ENCODE peak calls at places on chromosomes 11 and 22, in four cellular contexts. K is neural crest cell, V is cardiac fibroblast, D is mesothelial cell of epicardium. C is an unnamed sample.

GRCh38 chr11:78019808-78020207 is 3.3 kb downstream of the KCTD14 start:
- DNase-seq in K (no peak), V (no peak), D (no peak), C (peak; percentile 48)

GRCh38 chr22:49967333-49968241 is 7.0 kb downstream of the PIM3 start:
- DNase-seq in K (peak; percentile 8), V (peak; percentile 64), D (no peak), C (no peak)

GRCh38 chr11:66126808-66127555 is 56.9 kb downstream of the PACS1 start:
- DNase-seq in K (no peak), V (peak; percentile 87), D (no peak), C (peak; percentile 62)

GRCh38 chr11:11436715-11437313 is 83.8 kb upstream of the CSNK2A3 start:
- DNase-seq in K (no peak), V (no peak), D (no peak), C (no peak)

GRCh38 chr11:428295-428694 is 13.5 kb upstream of the SIGIRR start:
- DNase-seq in K (no peak), V (no peak), D (no peak), C (no peak)

GRCh38 chr22:35930933-35931332 is 97.7 kb downstream of the RBFOX2 start:
- DNase-seq in K (no peak), V (peak; percentile 90), D (no peak), C (peak; percentile 63)

GRCh38 chr22:25744694-25745093 is 2.7 kb downstream of the MYO18B start:
- DNase-seq in K (no peak), V (no peak), D (no peak), C (no peak)

GRCh38 chr11:72001255-72001654 is 2.5 kb downstream of the IL18BP start:
- DNase-seq in K (no peak), V (no peak), D (no peak), C (no peak)

GRCh38 chr11:128572965-128573364 is 14.4 kb downstream of the ETS1 start:
- DNase-seq in K (no peak), V (no peak), D (no peak), C (no peak)

GRCh38 chr22:24695958-24696511 is 78.5 kb downstream of the PIWIL3 start:
- DNase-seq in K (no peak), V (peak; percentile 63), D (no peak), C (no peak)

GRCh38 chr22:29265929-29266328 is 1.9 kb downstream of the RHBDD3 start:
- DNase-seq in K (no peak), V (peak; percentile 33), D (no peak), C (no peak)

GRCh38 chr11:29125621-29126020 is 891.2 kb downstream of the KCNA4 start:
- DNase-seq in K (no peak), V (no peak), D (no peak), C (no peak)

GRCh38 chr11:2343502-2343901 is 33.6 kb upstream of the CD81 start:
- DNase-seq in K (no peak), V (no peak), D (no peak), C (no peak)

GRCh38 chr11:27012254-27012921 is 18.5 kb downstream of the FIBIN start:
- DNase-seq in K (no peak), V (peak; percentile 83), D (no peak), C (no peak)

GRCh38 chr11:6083129-6083528 is 24.4 kb upstream of the OR56B4 start:
- DNase-seq in K (no peak), V (no peak), D (no peak), C (no peak)

GRCh38 chr11:70074701-70075100 is 3.4 kb upstream of the ANO1 start:
- DNase-seq in K (no peak), V (no peak), D (no peak), C (no peak)

GRCh38 chr11:118602331-118602730 is 5.1 kb upstream of the PHLDB1 start:
- DNase-seq in K (no peak), V (peak; percentile 89), D (no peak), C (no peak)

GRCh38 chr11:93492464-93493251 is 50.5 kb downstream of the SMCO4 start:
- DNase-seq in K (no peak), V (no peak), D (no peak), C (no peak)

GRCh38 chr11:74683941-74684481 is 47.2 kb downstream of the CHRDL2 start:
- DNase-seq in K (no peak), V (no peak), D (no peak), C (no peak)

GRCh38 chr11:59188954-59189353 is 17.0 kb downstream of the DTX4 start:
- DNase-seq in K (no peak), V (peak; percentile 31), D (no peak), C (no peak)

GRCh38 chr22:50074551-50075042 is 10.6 kb downstream of the MLC1 start:
- DNase-seq in K (no peak), V (no peak), D (no peak), C (peak; percentile 36)

GRCh38 chr11:69008774-69009440 is 4.1 kb downstream of the MRGPRF start:
- DNase-seq in K (no peak), V (peak; percentile 94), D (no peak), C (peak; percentile 86)

GRCh38 chr22:20810645-20811044 is 36.7 kb downstream of the SERPIND1 start:
- DNase-seq in K (no peak), V (no peak), D (no peak), C (no peak)

GRCh38 chr22:30033137-30033536 is 47.1 kb upstream of the HORMAD2 start:
- DNase-seq in K (no peak), V (no peak), D (no peak), C (no peak)

GRCh38 chr11:71207563-71207962 is 44.8 kb downstream of the SHANK2 start:
- DNase-seq in K (no peak), V (no peak), D (no peak), C (no peak)

GRCh38 chr11:72578051-72578450 is 96.2 kb downstream of the PDE2A start:
- DNase-seq in K (no peak), V (no peak), D (no peak), C (no peak)

GRCh38 chr22:36606114-36606513 is 77.1 kb upstream of the EIF3D start:
- DNase-seq in K (no peak), V (no peak), D (no peak), C (no peak)

GRCh38 chr11:90556612-90557011 is 333.8 kb upstream of the CHORDC1 start:
- DNase-seq in K (no peak), V (no peak), D (no peak), C (no peak)

GRCh38 chr11:133581091-133581490 is 48.8 kb upstream of the OPCML start:
- DNase-seq in K (no peak), V (no peak), D (no peak), C (no peak)

GRCh38 chr22:46993626-46994025 is 231.2 kb downstream of the TBC1D22A start:
- DNase-seq in K (no peak), V (no peak), D (no peak), C (no peak)

GRCh38 chr22:20956258-20957117 is 10.6 kb upstream of the AIFM3 start:
- DNase-seq in K (no peak), V (peak; percentile 22), D (no peak), C (peak; percentile 77)

GRCh38 chr11:112401036-112401769 is 140.5 kb upstream of the PLET1 start:
- DNase-seq in K (no peak), V (no peak), D (no peak), C (peak; percentile 59)

GRCh38 chr11:16741473-16741872 is 3.0 kb downstream of the C11orf58 start:
- DNase-seq in K (no peak), V (no peak), D (no peak), C (peak; percentile 12)

GRCh38 chr11:16739326-16739875 is 954 bp downstream of the C11orf58 start:
- DNase-seq in K (no peak), V (peak; percentile 49), D (no peak), C (peak; percentile 20)

GRCh38 chr11:16738949-16739262 is 459 bp downstream of the C11orf58 start:
- DNase-seq in K (no peak), V (no peak), D (no peak), C (no peak)

GRCh38 chr11:16737860-16738197 is 618 bp upstream of the C11orf58 start:
- DNase-seq in K (no peak), V (peak; percentile 30), D (no peak), C (no peak)

GRCh38 chr11:16738198-16738948 is at the start of gene C11orf58:
- DNase-seq in K (peak; percentile 95), V (peak; percentile 97), D (peak; percentile 90), C (peak; percentile 98)
- TF ChIP-seq CTCF in K (no peak), V (no peak), D (no peak), C (no peak)

DNA sequence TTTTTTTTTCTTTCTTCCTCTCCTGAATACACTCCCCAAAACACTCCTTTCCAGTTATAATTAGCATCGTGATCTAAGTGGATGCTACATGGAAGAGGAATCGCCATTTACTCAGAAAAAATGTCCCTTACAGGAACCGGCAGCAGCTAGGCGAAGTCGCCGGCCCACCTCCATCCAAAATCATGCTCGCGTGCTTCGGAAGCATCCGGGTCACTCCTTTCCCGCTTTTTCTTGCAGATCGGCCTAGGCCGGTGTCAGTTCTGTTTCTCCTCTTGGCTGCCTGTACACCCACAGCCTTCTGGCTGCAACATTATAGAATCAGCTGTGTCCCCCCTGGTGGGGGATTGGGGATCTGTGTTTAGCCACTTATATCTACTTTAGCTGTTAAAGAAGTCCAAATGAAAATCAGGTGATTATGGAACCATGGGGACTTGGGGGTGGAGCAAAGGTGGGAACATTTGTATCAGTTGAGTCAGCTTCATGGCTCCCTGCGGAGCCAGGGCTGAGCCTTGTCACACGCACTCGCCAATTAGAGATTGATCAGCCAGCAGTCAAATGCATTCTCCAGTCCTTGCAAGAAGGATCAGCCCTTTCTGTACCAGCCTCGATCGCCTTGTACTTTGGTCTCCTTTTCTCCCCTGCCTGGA is 36.3 kb downstream of the ASRGL1 start:
- DNase-seq in K (no peak), V (no peak), D (no peak), C (no peak)
- TF ChIP-seq CTCF in K (no peak), V (no peak), D (no peak), C (no peak)

GRCh38 chr11:20243974-20244373 is 83.7 kb upstream of the DBX1 start:
- DNase-seq in K (no peak), V (peak; percentile 7), D (no peak), C (peak; percentile 16)
- TF ChIP-seq CTCF in K (peak; percentile 55), V (peak; percentile 42), D (no peak), C (peak; percentile 30)

DNA sequence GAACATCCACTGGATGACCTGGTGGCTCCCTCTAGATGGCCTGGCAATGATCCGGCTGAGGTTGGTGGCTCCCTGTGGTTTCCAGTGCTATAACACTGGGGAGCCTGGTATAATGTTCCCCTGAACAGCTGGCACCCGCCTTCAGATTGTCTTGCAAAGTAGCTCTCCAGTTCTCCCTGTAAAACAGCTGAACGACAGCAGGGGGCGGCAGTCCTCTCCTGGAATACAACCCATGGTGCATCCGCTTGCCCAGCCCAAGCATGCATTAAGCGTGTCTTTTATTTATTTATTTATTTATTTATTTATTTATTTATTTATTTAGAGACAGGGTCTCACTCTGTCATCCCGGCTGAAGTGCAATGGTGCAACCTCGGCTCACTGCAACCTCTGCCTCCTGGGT is 258.9 kb downstream of the BUD13 start:
- DNase-seq in K (peak; percentile 36), V (peak; percentile 71), D (no peak), C (peak; percentile 70)
- TF ChIP-seq CTCF in K (peak; percentile 53), V (peak; percentile 38), D (peak; percentile 28), C (peak; percentile 41)